ENCODE peak calls at places on chromosomes 6 and 20, in four cellular contexts. V is NCI-H1092 treated with DMSO at 0.1 percent for 48 hours, L is HT1080, Q is adrenal gland. B is an unnamed sample.

GRCh38 chr20:38167851-38168760 is 3.0 kb upstream of the TGM2 start:
- DNase-seq in V (no peak), L (peak), Q (peak), B (no peak)

GRCh38 chr6:117494283-117494682 is 11.8 kb downstream of the DCBLD1 start:
- DNase-seq in V (no peak), L (no peak), Q (no peak), B (no peak)

GRCh38 chr20:23031346-23031745 is 3.8 kb upstream of the SSTR4 start:
- DNase-seq in V (no peak), L (no peak), Q (no peak), B (no peak)

GRCh38 chr6:31528821-31529328 is at the start of gene MCCD1:
- DNase-seq in V (no peak), L (no peak), Q (no peak), B (no peak)

GRCh38 chr6:17820055-17820454 is 113.3 kb upstream of the NUP153 start:
- DNase-seq in V (peak), L (no peak), Q (no peak), B (no peak)

GRCh38 chr6:168089186-168090063 is 10.4 kb upstream of the FRMD1 start:
- DNase-seq in V (peak), L (no peak), Q (no peak), B (peak)

GRCh38 chr20:32820000-32820697 is 395 bp downstream of the MAPRE1 start:
- DNase-seq in V (peak), L (peak), Q (peak), B (peak)

GRCh38 chr6:165186441-165187205 is 122.8 kb downstream of the C6orf118 start:
- DNase-seq in V (no peak), L (no peak), Q (no peak), B (no peak)

GRCh38 chr6:112222111-112222726 is 32.1 kb downstream of the LAMA4 start:
- DNase-seq in V (no peak), L (no peak), Q (no peak), B (no peak)

GRCh38 chr6:4804095-4804494 is 27.9 kb downstream of the CDYL start:
- DNase-seq in V (no peak), L (peak), Q (no peak), B (no peak)

GRCh38 chr20:21325296-21325695 is 22.2 kb downstream of the XRN2 start:
- DNase-seq in V (no peak), L (no peak), Q (no peak), B (no peak)

GRCh38 chr6:84357631-84358030 is 130.2 kb upstream of the CEP162 start:
- DNase-seq in V (no peak), L (no peak), Q (no peak), B (no peak)

GRCh38 chr6:34174846-34175399 is 29.0 kb upstream of the GRM4 start:
- DNase-seq in V (no peak), L (no peak), Q (no peak), B (no peak)

GRCh38 chr6:41629128-41629527 is 9.1 kb upstream of the MDFI start:
- DNase-seq in V (no peak), L (no peak), Q (no peak), B (no peak)

GRCh38 chr6:63804381-63804956 is 168.9 kb downstream of the PHF3 start:
- DNase-seq in V (no peak), L (peak), Q (no peak), B (no peak)

GRCh38 chr20:5031206-5031557 is 29.9 kb upstream of the SLC23A2 start:
- DNase-seq in V (no peak), L (no peak), Q (no peak), B (no peak)

GRCh38 chr6:71038966-71039365 is 82.1 kb upstream of the B3GAT2 start:
- DNase-seq in V (no peak), L (peak), Q (no peak), B (no peak)

GRCh38 chr6:44472250-44472945 is 84.9 kb downstream of the CDC5L start:
- DNase-seq in V (no peak), L (no peak), Q (no peak), B (no peak)

GRCh38 chr20:41214666-41215065 is 77.3 kb downstream of the PLCG1 start:
- DNase-seq in V (no peak), L (no peak), Q (no peak), B (no peak)

GRCh38 chr6:67629268-67629667 is 1005.8 kb upstream of the ADGRB3 start:
- DNase-seq in V (no peak), L (no peak), Q (no peak), B (no peak)

GRCh38 chr6:20117474-20117873 is 94.8 kb downstream of the MBOAT1 start:
- DNase-seq in V (no peak), L (peak), Q (no peak), B (no peak)

GRCh38 chr20:45300961-45301360 is 5.7 kb upstream of the RBPJL start:
- DNase-seq in V (no peak), L (peak), Q (no peak), B (peak)

GRCh38 chr20:58650181-58650775 is 805 bp upstream of the STX16 start:
- DNase-seq in V (no peak), L (no peak), Q (peak), B (no peak)

GRCh38 chr6:105810105-105810921 is 275.8 kb upstream of the PRDM1 start:
- DNase-seq in V (no peak), L (peak), Q (peak), B (no peak)

GRCh38 chr20:50572922-50573777 is 63.0 kb downstream of the PTPN1 start:
- DNase-seq in V (peak), L (peak), Q (peak), B (peak)

GRCh38 chr6:56106231-56106630 is 141.1 kb downstream of the COL21A1 start:
- DNase-seq in V (no peak), L (no peak), Q (no peak), B (no peak)

GRCh38 chr20:44023515-44024371 is 109.1 kb downstream of the TOX2 start:
- DNase-seq in V (no peak), L (no peak), Q (no peak), B (no peak)

GRCh38 chr6:43953794-43954310 is 173.4 kb downstream of the MRPL14 start:
- DNase-seq in V (no peak), L (no peak), Q (peak), B (no peak)

GRCh38 chr6:44268095-44268628 is 2.1 kb upstream of the TMEM151B start:
- DNase-seq in V (peak), L (no peak), Q (peak), B (peak)

GRCh38 chr6:41964201-41964887 is 22.7 kb upstream of the CCND3 start:
- DNase-seq in V (no peak), L (no peak), Q (no peak), B (no peak)

GRCh38 chr20:41187668-41188067 is 50.3 kb downstream of the PLCG1 start:
- DNase-seq in V (no peak), L (no peak), Q (no peak), B (no peak)

GRCh38 chr20:35463455-35464300 is 8.3 kb downstream of the CEP250 start:
- DNase-seq in V (peak), L (peak), Q (peak), B (peak)

B was measured in COR-L47.